ENCODE peak calls at places on chromosomes 4 and X, in eight cellular contexts. N is breast epithelium, A is left ventricle myocardium inferior, Q is pancreas, K is bronchial epithelial cell, O is mammary epithelial cell, X is heart left ventricle, T is fibroblast of lung. H is an unnamed sample.

GRCh38 chr4:5528108-5528507 is 180.3 kb downstream of the EVC2 start:
- DNase-seq in A (no peak), K (no peak), Q (no peak), X (no peak), N (no peak), O (no peak), T (no peak), H (no peak)

GRCh38 chrX:105302246-105302645 is 81.8 kb upstream of the TEX13A start:
- DNase-seq in K (peak; percentile 68), O (peak; percentile 29), A (no peak), N (no peak), Q (no peak), T (no peak), X (no peak), H (no peak)

GRCh38 chrX:44440006-44440405 is 96.5 kb upstream of the EFHC2 start:
- DNase-seq in O (no peak), A (no peak), K (no peak), Q (no peak), T (no peak), X (no peak), N (no peak), H (no peak)

GRCh38 chrX:71366674-71367256 is 608 bp downstream of the TAF1 start:
- DNase-seq in Q (peak; percentile 59), X (peak; percentile 15), A (peak; percentile 16), K (peak; percentile 1), O (peak; percentile 14), T (peak; percentile 29), N (no peak), H (peak; percentile 33)

GRCh38 chrX:39826813-39827543 is 270.8 kb downstream of the BCOR start:
- DNase-seq in X (no peak), N (no peak), O (no peak), T (no peak), A (no peak), Q (no peak), K (no peak), H (no peak)

GRCh38 chrX:141733371-141733770 is 34.8 kb upstream of the SPANXD start:
- DNase-seq in O (no peak), X (no peak), N (no peak), Q (no peak), T (peak; percentile 48), A (no peak), K (no peak), H (no peak)

GRCh38 chr4:145939241-145939640 is 618 bp upstream of the ZNF827 start:
- DNase-seq in K (no peak), X (no peak), N (no peak), A (no peak), Q (no peak), T (peak; percentile 41), O (peak; percentile 22), H (no peak)

GRCh38 chr4:35950442-35950841 is 293.9 kb downstream of the ARAP2 start:
- DNase-seq in X (no peak), N (no peak), A (no peak), K (no peak), O (no peak), Q (no peak), T (no peak), H (no peak)

GRCh38 chrX:1914606-1915365 is 299.9 kb downstream of the ASMT start:
- DNase-seq in N (no peak), K (no peak), Q (no peak), O (no peak), T (no peak), A (no peak), X (no peak), H (no peak)

GRCh38 chr4:141599853-141600252 is 36.5 kb upstream of the IL15 start:
- DNase-seq in A (no peak), N (no peak), K (no peak), Q (no peak), X (no peak), O (no peak), T (no peak), H (no peak)

GRCh38 chrX:104270916-104271512 is 16.3 kb upstream of the ESX1 start:
- DNase-seq in T (no peak), X (peak; percentile 15), O (peak; percentile 53), Q (no peak), N (peak; percentile 22), A (peak; percentile 31), K (peak; percentile 47), H (no peak)

GRCh38 chr4:8671712-8672290 is 79.2 kb downstream of the CPZ start:
- DNase-seq in X (no peak), N (no peak), K (no peak), T (no peak), A (no peak), Q (no peak), O (no peak), H (no peak)

GRCh38 chrX:13469963-13470679 is 99.3 kb upstream of the EGFL6 start:
- DNase-seq in N (no peak), K (peak; percentile 72), O (peak; percentile 74), Q (no peak), A (no peak), X (no peak), T (peak; percentile 73), H (no peak)

GRCh38 chrX:56222473-56223000 is 9.6 kb upstream of the KLF8 start:
- DNase-seq in O (no peak), X (no peak), N (no peak), Q (no peak), A (no peak), K (no peak), T (no peak), H (no peak)

GRCh38 chr4:25180524-25181131 is 20.4 kb upstream of the SEPSECS start:
- DNase-seq in Q (no peak), T (peak; percentile 27), N (no peak), X (no peak), O (peak; percentile 32), A (no peak), K (peak; percentile 51), H (no peak)

GRCh38 chrX:38817004-38817703 is 15.9 kb downstream of the MID1IP1 start:
- DNase-seq in N (no peak), X (peak; percentile 66), K (peak; percentile 33), A (peak; percentile 53), T (peak; percentile 36), Q (no peak), O (no peak), H (no peak)

GRCh38 chr4:76238236-76238635 is 13.3 kb upstream of the FAM47E start:
- DNase-seq in A (no peak), Q (no peak), X (no peak), O (no peak), N (no peak), T (no peak), K (no peak), H (no peak)

GRCh38 chrX:123859409-123859827 is 435 bp upstream of the XIAP start:
- DNase-seq in Q (peak; percentile 79), O (no peak), T (no peak), A (peak; percentile 71), X (no peak), K (peak; percentile 56), N (no peak), H (no peak)

GRCh38 chrX:153763298-153763932 is 634 bp upstream of the PLXNB3 start:
- DNase-seq in O (no peak), A (no peak), K (no peak), Q (no peak), N (no peak), X (no peak), T (no peak), H (no peak)

GRCh38 chr4:9764155-9764696 is 17.2 kb upstream of the DRD5 start:
- DNase-seq in T (no peak), K (no peak), O (no peak), A (no peak), X (no peak), Q (no peak), N (no peak), H (no peak)

GRCh38 chr4:129362685-129363274 is 266.8 kb downstream of the C4orf33 start:
- DNase-seq in Q (peak; percentile 60), X (peak; percentile 28), T (peak; percentile 50), N (peak; percentile 18), A (peak; percentile 16), O (peak; percentile 51), K (peak; percentile 64), H (no peak)

GRCh38 chr4:37279121-37279520 is 34.6 kb downstream of the NWD2 start:
- DNase-seq in N (no peak), T (no peak), A (no peak), O (no peak), Q (no peak), X (no peak), K (no peak), H (no peak)

GRCh38 chr4:94412019-94413017 is 39.4 kb upstream of the PDLIM5 start:
- DNase-seq in O (peak; percentile 64), Q (no peak), K (peak; percentile 92), X (peak; percentile 29), N (no peak), A (no peak), T (peak; percentile 88), H (no peak)
- H3K4me3 ChIP-seq in O (no peak overlapping the region), Q (no peak overlapping the region), K (no peak overlapping the region), X (no peak overlapping the region), N (peak overlapping the region; percentile 49), A (peak overlapping the region; percentile 39), T (no peak overlapping the region), H (no peak overlapping the region)

DNA sequence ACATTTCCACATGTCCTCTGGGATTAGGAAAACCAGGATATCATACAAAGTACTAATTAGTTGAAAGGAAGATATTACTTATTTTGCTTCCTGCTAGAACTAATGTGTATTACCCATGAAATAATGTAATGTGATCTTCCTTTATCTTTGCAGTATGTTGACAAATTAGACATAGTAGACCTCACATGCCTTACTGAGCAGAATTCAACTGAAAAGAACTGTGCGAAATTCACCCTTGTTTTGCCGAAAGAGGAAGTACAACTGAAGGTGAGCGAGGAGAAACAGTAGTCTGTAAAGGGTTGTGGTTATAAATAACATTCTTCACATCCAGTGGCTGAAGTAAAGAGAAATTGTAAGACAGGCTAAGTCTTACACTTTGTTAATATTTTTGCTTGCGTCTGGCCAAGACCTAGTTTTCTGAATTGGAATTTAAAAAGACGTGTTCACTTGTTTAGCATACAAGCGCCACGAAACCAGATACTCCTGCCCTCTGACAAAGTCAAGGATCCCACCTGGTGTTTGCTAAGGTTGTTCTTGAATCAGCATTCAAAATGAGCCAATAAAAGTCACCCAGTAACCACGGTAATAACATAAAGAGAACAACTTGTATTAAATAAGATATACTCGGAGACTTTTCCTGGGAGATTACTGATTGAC is 16.8 kb downstream of the STAP1 start:
- DNase-seq in K (peak; percentile 49), X (no peak), N (no peak), O (no peak), A (no peak), Q (no peak), T (no peak), H (peak; percentile 64)
- TF ChIP-seq CTCF in K (no peak), X (no peak), N (no peak), O (no peak), A (no peak), Q (no peak), T (no peak), H (no peak)

GRCh38 chr4:40195182-40196177 is 1.4 kb upstream of the RHOH start:
- DNase-seq in T (no peak), N (no peak), X (no peak), Q (no peak), O (no peak), K (no peak), A (no peak), H (no peak)
- H3K36me3 ChIP-seq in T (no peaks in the 10 kb centered on the region), N (no peaks in the 10 kb centered on the region), X (no peaks in the 10 kb centered on the region), Q (no peaks in the 10 kb centered on the region), O (no peaks in the 10 kb centered on the region), K (no peaks in the 10 kb centered on the region), A (no peaks in the 10 kb centered on the region), H (no peaks in the 10 kb centered on the region)

DNA sequence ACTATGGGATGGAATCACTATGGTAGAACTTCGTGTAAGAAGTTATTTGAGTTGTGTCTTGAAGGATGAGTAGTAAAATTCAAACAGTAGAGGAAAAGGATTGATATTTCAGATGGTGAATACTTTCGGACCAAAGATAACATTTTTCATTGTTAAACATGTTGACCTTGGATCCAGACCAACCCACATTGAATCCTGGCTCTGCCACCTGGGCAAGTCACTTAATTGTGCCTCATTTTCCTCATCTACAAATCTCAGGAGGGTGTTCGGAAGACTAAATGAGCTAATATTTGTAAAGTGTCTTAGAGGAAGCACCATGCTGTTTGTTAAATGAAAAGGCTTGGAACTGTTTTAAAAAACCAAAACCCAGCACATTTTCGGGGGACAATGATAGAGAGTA is 1.4 kb upstream of the AIFM1 start:
- DNase-seq in A (no peak), T (peak; percentile 3), X (no peak), Q (no peak), K (no peak), N (no peak), O (no peak), H (no peak)
- H3K4me3 ChIP-seq in A (peak overlapping the region; percentile 79), T (peak overlapping the region; percentile 95), X (no peak overlapping the region), Q (peak overlapping the region; percentile 57), K (no peak overlapping the region), N (peak overlapping the region; percentile 66), O (no peak overlapping the region), H (peak overlapping the region; percentile 70)